ENCODE peak calls at places on chromosome 10, in ten cellular contexts. D is activated T-cell treated with anti-CD3 and anti-CD28 coated beads for 1 hour; M is posterior vena cava; Z is HTR-8/SVneo; E is Ammon's horn; I is ACHN; N is EL; G is stimulated activated CD8-positive, alpha-beta memory T cell treated with anti-CD3 and anti-CD28 coated beads, Interleukin-4, amount 100 ng/mL, for 24 hours; O is neuronal stem cell; L is NCI-H1694 treated with DMSO at 0.1 percent for 48 hours. Q is an unnamed sample.
A peak's percentile ranks its signal among the peaks of the same experiment; 100 is the strongest.

GRCh38 chr10:123402656-123403055 is 248.5 kb downstream of the BUB3 start:
- DNase-seq in D (no peak), M (no peak), Z (no peak), E (no peak), I (no peak), N (no peak), G (no peak), O (no peak), L (no peak), Q (no peak)

GRCh38 chr10:102629661-102630614 is 14.3 kb upstream of the TRIM8 start:
- DNase-seq in D (no peak), M (peak; percentile 68), Z (peak; percentile 83), E (no peak), I (peak; percentile 96), N (peak; percentile 97), G (no peak), O (peak; percentile 73), L (no peak), Q (no peak)

GRCh38 chr10:127986543-127987466 is 79.9 kb downstream of the PTPRE start:
- DNase-seq in D (no peak), M (no peak), Z (no peak), E (no peak), I (no peak), N (no peak), G (no peak), O (no peak), L (no peak), Q (no peak)

GRCh38 chr10:123134915-123135414 is 805 bp upstream of the HMX3 start:
- DNase-seq in D (no peak), M (no peak), Z (no peak), E (no peak), I (no peak), N (no peak), G (no peak), O (no peak), L (no peak), Q (no peak)

GRCh38 chr10:88657901-88658300 is 6.3 kb upstream of the LIPF start:
- DNase-seq in D (no peak), M (no peak), Z (no peak), E (no peak), I (no peak), N (peak; percentile 72), G (no peak), O (no peak), L (no peak), Q (no peak)

GRCh38 chr10:80321183-80321582 is 31.7 kb upstream of the MAT1A start:
- DNase-seq in D (no peak), M (no peak), Z (no peak), E (no peak), I (no peak), N (no peak), G (no peak), O (no peak), L (no peak), Q (no peak)

GRCh38 chr10:15817407-15818046 is 42.8 kb downstream of the MINDY3 start:
- DNase-seq in D (no peak), M (no peak), Z (no peak), E (no peak), I (no peak), N (no peak), G (no peak), O (no peak), L (no peak), Q (no peak)

GRCh38 chr10:97771913-97772823 is at the start of gene SFRP5:
- DNase-seq in D (no peak), M (no peak), Z (no peak), E (no peak), I (no peak), N (no peak), G (no peak), O (no peak), L (no peak), Q (no peak)

GRCh38 chr10:97356318-97356914 is 21.9 kb upstream of the FRAT2 start:
- DNase-seq in D (no peak), M (no peak), Z (no peak), E (no peak), I (no peak), N (peak; percentile 24), G (no peak), O (no peak), L (no peak), Q (no peak)

GRCh38 chr10:77925410-77925794 is 1.2 kb downstream of the DLG5 start:
- DNase-seq in D (no peak), M (no peak), Z (no peak), E (peak; percentile 50), I (peak; percentile 35), N (peak; percentile 62), G (no peak), O (no peak), L (peak; percentile 6), Q (peak; percentile 54)

GRCh38 chr10:3720228-3721019 is 64.6 kb downstream of the KLF6 start:
- DNase-seq in D (no peak), M (no peak), Z (no peak), E (peak; percentile 81), I (no peak), N (peak; percentile 51), G (no peak), O (no peak), L (no peak), Q (no peak)

GRCh38 chr10:5666324-5667220 is at the start of gene ASB13:
- DNase-seq in D (peak; percentile 19), M (peak; percentile 92), Z (peak; percentile 52), E (peak; percentile 82), I (peak; percentile 58), N (peak; percentile 54), G (peak; percentile 24), O (peak; percentile 56), L (peak; percentile 8), Q (peak; percentile 42)

GRCh38 chr10:43808136-43808535 is 159.5 kb upstream of the ZNF32 start:
- DNase-seq in D (no peak), M (no peak), Z (no peak), E (no peak), I (no peak), N (no peak), G (no peak), O (no peak), L (no peak), Q (no peak)

GRCh38 chr10:76009531-76009930 is 578.1 kb downstream of the LRMDA start:
- DNase-seq in D (no peak), M (no peak), Z (no peak), E (no peak), I (no peak), N (no peak), G (no peak), O (no peak), L (no peak), Q (no peak)

GRCh38 chr10:13604641-13605040 is 17.9 kb downstream of the PRPF18 start:
- DNase-seq in D (no peak), M (no peak), Z (no peak), E (no peak), I (no peak), N (no peak), G (no peak), O (no peak), L (no peak), Q (no peak)

GRCh38 chr10:28429573-28430216 is 103.2 kb upstream of the WAC start:
- DNase-seq in D (no peak), M (no peak), Z (no peak), E (no peak), I (peak; percentile 24), N (peak; percentile 34), G (no peak), O (no peak), L (no peak), Q (no peak)

GRCh38 chr10:104045151-104046089 is 40.3 kb downstream of the COL17A1 start:
- DNase-seq in D (no peak), M (no peak), Z (peak; percentile 68), E (peak; percentile 83), I (peak; percentile 75), N (peak; percentile 68), G (no peak), O (peak; percentile 66), L (no peak), Q (peak; percentile 74)

GRCh38 chr10:112526130-112526529 is 79.1 kb downstream of the VTI1A start:
- DNase-seq in D (no peak), M (no peak), Z (no peak), E (no peak), I (no peak), N (peak; percentile 13), G (no peak), O (no peak), L (no peak), Q (no peak)

GRCh38 chr10:107653832-107654287 is 489.4 kb upstream of the SORCS1 start:
- DNase-seq in D (no peak), M (no peak), Z (no peak), E (peak; percentile 44), I (peak; percentile 67), N (peak; percentile 49), G (no peak), O (no peak), L (peak; percentile 71), Q (no peak)

GRCh38 chr10:105187243-105187642 is 546.2 kb downstream of the SORCS3 start:
- DNase-seq in D (no peak), M (no peak), Z (no peak), E (no peak), I (peak; percentile 92), N (no peak), G (no peak), O (no peak), L (no peak), Q (no peak)

GRCh38 chr10:78876449-78876848 is 192.3 kb upstream of the ZMIZ1 start:
- DNase-seq in D (no peak), M (no peak), Z (no peak), E (no peak), I (no peak), N (no peak), G (no peak), O (no peak), L (no peak), Q (no peak)

GRCh38 chr10:76306859-76307258 is 875.4 kb downstream of the LRMDA start:
- DNase-seq in D (no peak), M (no peak), Z (no peak), E (no peak), I (no peak), N (peak; percentile 9), G (no peak), O (no peak), L (no peak), Q (no peak)

GRCh38 chr10:120511165-120511564 is 54.1 kb downstream of the PLPP4 start:
- DNase-seq in D (no peak), M (no peak), Z (no peak), E (no peak), I (peak; percentile 69), N (peak; percentile 39), G (no peak), O (no peak), L (no peak), Q (no peak)

GRCh38 chr10:44774676-44775401 is 136.3 kb upstream of the TMEM72 start:
- DNase-seq in D (no peak), M (no peak), Z (no peak), E (no peak), I (no peak), N (no peak), G (no peak), O (no peak), L (no peak), Q (no peak)

GRCh38 chr10:30028006-30028441 is 31.4 kb downstream of the JCAD start:
- DNase-seq in D (no peak), M (peak; percentile 82), Z (no peak), E (no peak), I (no peak), N (no peak), G (no peak), O (no peak), L (no peak), Q (no peak)

GRCh38 chr10:3192856-3193635 is 20.5 kb upstream of the PITRM1 start:
- DNase-seq in D (peak; percentile 41), M (no peak), Z (peak; percentile 59), E (peak; percentile 69), I (peak; percentile 59), N (peak; percentile 60), G (peak; percentile 22), O (peak; percentile 50), L (peak; percentile 3), Q (no peak)

GRCh38 chr10:3533296-3533695 is 251.7 kb downstream of the KLF6 start:
- DNase-seq in D (no peak), M (no peak), Z (no peak), E (no peak), I (no peak), N (no peak), G (no peak), O (no peak), L (no peak), Q (no peak)

GRCh38 chr10:33612551-33612950 is 278.1 kb upstream of the NRP1 start:
- DNase-seq in D (no peak), M (no peak), Z (no peak), E (no peak), I (no peak), N (peak; percentile 52), G (no peak), O (no peak), L (no peak), Q (no peak)

Q was measured in H54.